ENCODE peak calls at places on chromosomes 4 and X, in eight cellular contexts. K, U, F, L, H, G, Z and O are unnamed samples.

GRCh38 chrX:150483576-150483975 is 84.8 kb upstream of the MTM1 start:
- DNase-seq in K (no peak), U (no peak), F (no peak), L (no peak), H (no peak), G (no peak), Z (peak), O (no peak)

GRCh38 chr4:165634766-165635165 is 238.3 kb upstream of the TLL1 start:
- DNase-seq in K (no peak), U (no peak), F (no peak), L (no peak), H (no peak), G (no peak), Z (no peak), O (no peak)

GRCh38 chrX:15269618-15270521 is at the start of gene ASB9:
- DNase-seq in K (no peak), U (peak), F (no peak), L (no peak), H (peak), G (peak), Z (peak), O (no peak)

GRCh38 chr4:140117946-140118345 is 36.0 kb downstream of the MAML3 start:
- DNase-seq in K (no peak), U (no peak), F (no peak), L (no peak), H (no peak), G (no peak), Z (no peak), O (no peak)

GRCh38 chr4:176735300-176735699 is 57.4 kb downstream of the VEGFC start:
- DNase-seq in K (no peak), U (no peak), F (no peak), L (no peak), H (no peak), G (no peak), Z (peak), O (no peak)

GRCh38 chrX:48489892-48490291 is 13.9 kb downstream of the FTSJ1 start:
- DNase-seq in K (no peak), U (no peak), F (no peak), L (no peak), H (peak), G (no peak), Z (no peak), O (no peak)

GRCh38 chr4:94548571-94548970 is 96.8 kb downstream of the PDLIM5 start:
- DNase-seq in K (no peak), U (no peak), F (peak), L (no peak), H (peak), G (peak), Z (peak), O (no peak)

GRCh38 chr4:183788308-183788707 is 116.8 kb upstream of the STOX2 start:
- DNase-seq in K (no peak), U (no peak), F (no peak), L (no peak), H (no peak), G (no peak), Z (no peak), O (no peak)

GRCh38 chr4:4185528-4185927 is 41.2 kb downstream of the OTOP1 start:
- DNase-seq in K (no peak), U (no peak), F (no peak), L (no peak), H (no peak), G (no peak), Z (no peak), O (no peak)

GRCh38 chr4:1775731-1776500 is 17.2 kb upstream of the FGFR3 start:
- DNase-seq in K (no peak), U (no peak), F (no peak), L (no peak), H (peak), G (no peak), Z (no peak), O (no peak)

DNA sequence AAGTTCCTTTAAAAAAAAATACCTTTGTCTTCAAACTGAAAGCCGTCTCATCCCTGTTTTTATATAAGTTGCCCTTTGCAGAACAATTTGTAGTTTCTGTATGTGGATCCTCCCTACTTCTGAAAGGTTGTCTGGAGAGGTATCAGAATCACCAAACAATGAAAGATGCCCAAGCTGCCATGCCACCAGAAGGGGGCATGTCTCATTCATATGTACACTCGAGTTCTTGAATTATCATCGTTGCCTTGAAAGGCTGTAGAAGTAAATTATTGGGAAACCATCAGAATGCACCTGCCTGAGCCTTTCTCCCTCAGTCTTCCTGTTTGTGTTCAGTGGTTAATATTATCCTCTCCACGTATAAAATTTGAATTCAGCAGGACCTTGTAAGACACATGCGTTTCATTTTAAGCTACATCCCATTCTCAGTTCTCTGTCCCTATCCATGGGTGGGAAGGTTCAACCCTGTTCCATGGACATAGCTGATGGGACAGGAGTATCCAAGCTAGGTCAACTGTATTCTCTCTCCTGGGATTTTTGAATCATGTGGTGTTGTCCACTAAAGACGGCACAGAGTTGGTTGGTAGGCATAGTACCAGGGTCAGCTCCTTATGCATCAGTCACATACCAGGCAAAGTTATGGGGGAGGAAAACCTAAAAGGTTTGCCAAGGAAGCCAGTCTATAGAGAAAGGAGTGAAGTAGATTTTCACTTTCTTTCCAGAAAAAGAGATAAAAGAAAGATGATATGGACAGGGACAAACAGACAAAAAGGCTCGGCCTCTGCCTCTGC is 24.0 kb downstream of the GALNT7 start:
- DNase-seq in K (peak), U (no peak), F (no peak), L (no peak), H (no peak), G (no peak), Z (no peak), O (no peak)
- TF ChIP-seq CTCF in K (peak), U (no peak), F (peak), L (no peak), H (peak), G (peak), Z (no peak), O (peak)

GRCh38 chr4:71785957-71786356 is 2.1 kb upstream of the GC start:
- DNase-seq in K (no peak), U (no peak), F (no peak), L (no peak), H (no peak), G (no peak), Z (no peak), O (no peak)

GRCh38 chr4:71784569-71785197 is 804 bp upstream of the GC start:
- DNase-seq in K (no peak), U (no peak), F (no peak), L (no peak), H (no peak), G (no peak), Z (no peak), O (no peak)

GRCh38 chr4:71783972-71784371 is at the start of gene GC:
- DNase-seq in K (no peak), U (no peak), F (no peak), L (no peak), H (no peak), G (no peak), Z (no peak), O (no peak)
- TF ChIP-seq CTCF in K (no peak), U (no peak), F (no peak), L (no peak), H (no peak), G (no peak), Z (no peak), O (no peak)

DNA sequence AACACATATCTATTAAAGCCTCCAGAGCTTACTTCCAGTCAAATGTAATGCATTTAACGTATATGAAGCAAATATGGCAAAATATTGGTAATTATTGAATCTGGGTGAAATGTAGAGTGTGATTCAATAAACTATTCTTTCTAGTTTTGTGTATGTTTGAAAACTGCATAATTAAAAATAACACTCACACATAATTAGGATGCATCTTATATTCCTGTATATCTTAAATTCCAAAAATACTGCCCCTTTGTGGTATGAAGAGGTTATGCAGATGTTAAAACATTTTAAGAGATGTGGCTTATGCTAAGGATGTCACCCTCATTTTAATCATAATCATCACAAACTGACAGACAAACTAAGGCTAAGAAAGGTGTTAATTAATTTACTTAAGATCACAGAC is 182.9 kb downstream of the COX18 start:
- DNase-seq in K (no peak), U (no peak), F (no peak), L (no peak), H (no peak), G (no peak), Z (no peak), O (no peak)
- TF ChIP-seq CTCF in K (no peak), U (peak), F (peak), L (peak), H (peak), G (peak), Z (peak), O (peak)

GRCh38 chrX:30504309-30504708 is 73.3 kb downstream of the TASL start:
- DNase-seq in K (peak), U (no peak), F (no peak), L (no peak), H (no peak), G (peak), Z (peak), O (peak)
- TF ChIP-seq CTCF in K (peak), U (no peak), F (peak), L (peak), H (peak), G (peak), Z (peak), O (peak)